ENCODE peak calls at places on chromosomes 5 and 9, in four cellular contexts. A is NCI-H1048; U is stimulated activated CD8-positive, alpha-beta memory T cell treated with anti-CD3 and anti-CD28 coated beads, Interleukin-4, amount 100 ng/mL, for 1 hour; E is T-cell. N is an unnamed sample.

GRCh38 chr5:150782850-150783249 is 4.3 kb downstream of the SMIM3 start:
- DNase-seq in A (no peak), E (no peak), U (no peak), N (no peak)

GRCh38 chr5:112917453-112918005 is 4.5 kb downstream of the REEP5 start:
- DNase-seq in A (no peak), U (no peak), E (peak; percentile 6), N (no peak)

GRCh38 chr9:115944166-115944948 is 209.2 kb upstream of the PAPPA start:
- DNase-seq in U (no peak), A (no peak), E (no peak), N (no peak)

GRCh38 chr5:177023247-177023703 is 779 bp downstream of the ZNF346 start:
- DNase-seq in A (no peak), U (no peak), E (no peak), N (no peak)

GRCh38 chr9:4738866-4739586 is 2.0 kb downstream of the AK3 start:
- DNase-seq in A (no peak), E (no peak), U (no peak), N (no peak)

GRCh38 chr5:155943516-155944407 is 383.2 kb upstream of the SGCD start:
- DNase-seq in E (peak; percentile 21), U (peak; percentile 2), A (peak; percentile 36), N (no peak)

GRCh38 chr5:145787996-145788395 is 47.1 kb downstream of the PRELID2 start:
- DNase-seq in E (no peak), U (no peak), A (no peak), N (no peak)

GRCh38 chr9:95031711-95032461 is 285.6 kb downstream of the FANCC start:
- DNase-seq in E (no peak), U (no peak), A (no peak), N (no peak)

GRCh38 chr9:108083796-108084352 is 594.3 kb upstream of the KLF4 start:
- DNase-seq in U (no peak), E (no peak), A (no peak), N (no peak)

GRCh38 chr9:110191616-110192015 is 16.3 kb downstream of the C9orf152 start:
- DNase-seq in U (no peak), E (no peak), A (no peak), N (no peak)

GRCh38 chr5:79686799-79687198 is 2.8 kb upstream of the CMYA5 start:
- DNase-seq in E (no peak), U (no peak), A (no peak), N (no peak)

GRCh38 chr9:81599837-81600236 is 89.5 kb downstream of the TLE1 start:
- DNase-seq in A (no peak), E (no peak), U (no peak), N (no peak)

GRCh38 chr9:109745335-109746283 is 34.4 kb upstream of the PALM2AKAP2 start:
- DNase-seq in A (peak; percentile 1), E (no peak), U (no peak), N (no peak)

N was measured in KG1.